ENCODE peak calls at places on chromosome 20, in ten cellular contexts. W is RWPE1; Z is stimulated activated CD4-positive, alpha-beta T cell treated with anti-CD3 and anti-CD28 coated beads, Interleukin-4, amount 100 ng/mL, for 1 hour; N is neural crest cell; U is iris pigment epithelial cell; V is psoas muscle; H is fibroblast of villous mesenchyme; L is AG10803; I is NCI-H1436; F is adrenal gland. E is an unnamed sample.

GRCh38 chr20:41119593-41120561 is 17.5 kb upstream of the PLCG1 start:
- DNase-seq in W (no peak), Z (no peak), N (no peak), U (no peak), V (no peak), H (no peak), L (no peak), I (no peak), F (no peak), E (no peak)

GRCh38 chr20:48600470-48600945 is 227.3 kb downstream of the PREX1 start:
- DNase-seq in W (no peak), Z (no peak), N (no peak), U (no peak), V (no peak), H (no peak), L (no peak), I (no peak), F (no peak), E (no peak)

GRCh38 chr20:2470051-2470431 is 548 bp downstream of the SNRPB start:
- DNase-seq in W (peak), Z (peak), N (peak), U (peak), V (peak), H (peak), L (peak), I (peak), F (peak), E (peak)

GRCh38 chr20:18055261-18055660 is 2.5 kb downstream of the OVOL2 start:
- DNase-seq in W (no peak), Z (no peak), N (no peak), U (no peak), V (no peak), H (no peak), L (no peak), I (no peak), F (no peak), E (no peak)

GRCh38 chr20:546353-546752 is 2.8 kb upstream of the CSNK2A1 start:
- DNase-seq in W (no peak), Z (no peak), N (no peak), U (no peak), V (no peak), H (no peak), L (no peak), I (no peak), F (no peak), E (no peak)

GRCh38 chr20:38337561-38338140 is 8.6 kb upstream of the LBP start:
- DNase-seq in W (peak), Z (no peak), N (peak), U (no peak), V (no peak), H (peak), L (no peak), I (no peak), F (no peak), E (peak)

GRCh38 chr20:46270977-46271744 is 37.1 kb downstream of the CDH22 start:
- DNase-seq in W (no peak), Z (no peak), N (no peak), U (no peak), V (no peak), H (no peak), L (no peak), I (no peak), F (no peak), E (no peak)

GRCh38 chr20:7959484-7959883 is 19.2 kb upstream of the HAO1 start:
- DNase-seq in W (no peak), Z (no peak), N (no peak), U (no peak), V (no peak), H (no peak), L (no peak), I (peak), F (no peak), E (no peak)

GRCh38 chr20:61558726-61559125 is 306.7 kb downstream of the CDH4 start:
- DNase-seq in W (peak), Z (no peak), N (no peak), U (peak), V (no peak), H (no peak), L (peak), I (no peak), F (no peak), E (peak)

GRCh38 chr20:11274137-11274536 is 600.3 kb upstream of the JAG1 start:
- DNase-seq in W (peak), Z (no peak), N (no peak), U (peak), V (no peak), H (peak), L (peak), I (peak), F (peak), E (peak)

GRCh38 chr20:53735536-53736050 is 142.0 kb upstream of the ZNF217 start:
- DNase-seq in W (peak), Z (no peak), N (no peak), U (peak), V (no peak), H (peak), L (peak), I (no peak), F (no peak), E (peak)

GRCh38 chr20:12433724-12434123 is 516.0 kb downstream of the BTBD3 start:
- DNase-seq in W (no peak), Z (no peak), N (no peak), U (no peak), V (no peak), H (no peak), L (no peak), I (no peak), F (no peak), E (no peak)

GRCh38 chr20:4661191-4661590 is 60.5 kb upstream of the PRND start:
- DNase-seq in W (no peak), Z (no peak), N (no peak), U (no peak), V (no peak), H (no peak), L (no peak), I (no peak), F (no peak), E (no peak)

GRCh38 chr20:4041748-4042411 is 26.5 kb upstream of the RNF24 start:
- DNase-seq in W (peak), Z (no peak), N (no peak), U (peak), V (peak), H (peak), L (peak), I (no peak), F (peak), E (peak)

GRCh38 chr20:19079536-19080299 is 132.7 kb upstream of the SLC24A3 start:
- DNase-seq in W (no peak), Z (no peak), N (no peak), U (no peak), V (no peak), H (peak), L (no peak), I (no peak), F (no peak), E (no peak)

GRCh38 chr20:24535956-24536730 is 66.7 kb downstream of the SYNDIG1 start:
- DNase-seq in W (no peak), Z (no peak), N (no peak), U (no peak), V (no peak), H (no peak), L (peak), I (no peak), F (no peak), E (no peak)

GRCh38 chr20:40741507-40742106 is 52.6 kb upstream of the MAFB start:
- DNase-seq in W (peak), Z (peak), N (peak), U (peak), V (peak), H (peak), L (peak), I (no peak), F (peak), E (peak)

GRCh38 chr20:49508435-49509199 is 26.1 kb upstream of the KCNB1 start:
- DNase-seq in W (peak), Z (no peak), N (peak), U (peak), V (no peak), H (peak), L (peak), I (peak), F (no peak), E (peak)

GRCh38 chr20:14986026-14986655 is 648.7 kb upstream of the FLRT3 start:
- DNase-seq in W (peak), Z (no peak), N (no peak), U (peak), V (no peak), H (peak), L (no peak), I (no peak), F (peak), E (peak)

GRCh38 chr20:41261260-41261659 is 56.3 kb downstream of the ZHX3 start:
- DNase-seq in W (no peak), Z (no peak), N (no peak), U (no peak), V (no peak), H (no peak), L (no peak), I (no peak), F (no peak), E (no peak)

GRCh38 chr20:14055127-14055742 is 59.9 kb downstream of the MACROD2 start:
- DNase-seq in W (peak), Z (no peak), N (peak), U (peak), V (no peak), H (peak), L (peak), I (peak), F (peak), E (peak)

GRCh38 chr20:63739129-63740069 is at the start of gene SLC2A4RG:
- DNase-seq in W (peak), Z (peak), N (peak), U (peak), V (peak), H (peak), L (peak), I (peak), F (peak), E (peak)

GRCh38 chr20:33267691-33268090 is 15.3 kb upstream of the BPIFB1 start:
- DNase-seq in W (no peak), Z (no peak), N (no peak), U (no peak), V (no peak), H (no peak), L (no peak), I (no peak), F (no peak), E (no peak)

GRCh38 chr20:20711413-20711812 is 1.0 kb downstream of the RALGAPA2 start:
- DNase-seq in W (no peak), Z (no peak), N (no peak), U (no peak), V (no peak), H (no peak), L (no peak), I (no peak), F (no peak), E (no peak)

GRCh38 chr20:49779972-49780371 is 32.7 kb upstream of the SLC9A8 start:
- DNase-seq in W (no peak), Z (no peak), N (no peak), U (no peak), V (no peak), H (no peak), L (no peak), I (no peak), F (no peak), E (no peak)

GRCh38 chr20:49892260-49893216 is 22.8 kb downstream of the SPATA2 start:
- DNase-seq in W (no peak), Z (no peak), N (no peak), U (no peak), V (no peak), H (no peak), L (no peak), I (no peak), F (peak), E (no peak)